ENCODE peak calls at places on chromosomes 11 and 22, in eight cellular contexts. One of them, this sample, is unnamed.
A peak's percentile ranks its signal among the peaks of the same experiment; 100 is the strongest.

GRCh38 chr11:68090706-68091105 is 30.5 kb downstream of the CHKA start:
- DNase-seq in anterior cingulate cortex: no peak
- DNase-seq in ELF-1: no peak
- DNase-seq in PC-3: peak; percentile 39
- DNase-seq in stimulated activated CD8-positive, alpha-beta memory T cell treated with anti-CD3 and anti-CD28 coated beads, Interleukin-12 subunit alpha, Interleukin-12 subunit beta, amount 100 ng/mL, for 1 hour: no peak
- DNase-seq in cardiac fibroblast: peak; percentile 42
- DNase-seq in tibial nerve: no peak
- DNase-seq in Kasumi-1: peak; percentile 53
- DNase-seq in this sample: no peak

GRCh38 chr11:118224512-118225180 is at the start of gene JAML:
- DNase-seq in Kasumi-1: no peak
- DNase-seq in cardiac fibroblast: no peak
- DNase-seq in anterior cingulate cortex: no peak
- DNase-seq in PC-3: no peak
- DNase-seq in tibial nerve: no peak
- DNase-seq in stimulated activated CD8-positive, alpha-beta memory T cell treated with anti-CD3 and anti-CD28 coated beads, Interleukin-12 subunit alpha, Interleukin-12 subunit beta, amount 100 ng/mL, for 1 hour: peak; percentile 40
- DNase-seq in ELF-1: no peak
- DNase-seq in this sample: no peak

GRCh38 chr11:62148271-62148980 is 24.6 kb downstream of the INCENP start:
- DNase-seq in cardiac fibroblast: no peak
- DNase-seq in stimulated activated CD8-positive, alpha-beta memory T cell treated with anti-CD3 and anti-CD28 coated beads, Interleukin-12 subunit alpha, Interleukin-12 subunit beta, amount 100 ng/mL, for 1 hour: no peak
- DNase-seq in Kasumi-1: no peak
- DNase-seq in anterior cingulate cortex: no peak
- DNase-seq in tibial nerve: no peak
- DNase-seq in PC-3: no peak
- DNase-seq in ELF-1: no peak
- DNase-seq in this sample: no peak

GRCh38 chr11:14336507-14337503 is 22.2 kb downstream of the RRAS2 start:
- DNase-seq in anterior cingulate cortex: no peak
- DNase-seq in cardiac fibroblast: peak; percentile 96
- DNase-seq in PC-3: peak; percentile 96
- DNase-seq in stimulated activated CD8-positive, alpha-beta memory T cell treated with anti-CD3 and anti-CD28 coated beads, Interleukin-12 subunit alpha, Interleukin-12 subunit beta, amount 100 ng/mL, for 1 hour: no peak
- DNase-seq in tibial nerve: no peak
- DNase-seq in ELF-1: no peak
- DNase-seq in Kasumi-1: no peak
- DNase-seq in this sample: no peak

GRCh38 chr11:128324531-128325141 is 262.7 kb downstream of the ETS1 start:
- DNase-seq in stimulated activated CD8-positive, alpha-beta memory T cell treated with anti-CD3 and anti-CD28 coated beads, Interleukin-12 subunit alpha, Interleukin-12 subunit beta, amount 100 ng/mL, for 1 hour: peak; percentile 70
- DNase-seq in cardiac fibroblast: no peak
- DNase-seq in tibial nerve: no peak
- DNase-seq in anterior cingulate cortex: no peak
- DNase-seq in PC-3: no peak
- DNase-seq in Kasumi-1: no peak
- DNase-seq in ELF-1: no peak
- DNase-seq in this sample: no peak

GRCh38 chr11:71940561-71941219 is 11.8 kb downstream of the RNF121 start:
- DNase-seq in anterior cingulate cortex: no peak
- DNase-seq in ELF-1: no peak
- DNase-seq in PC-3: no peak
- DNase-seq in Kasumi-1: no peak
- DNase-seq in cardiac fibroblast: no peak
- DNase-seq in tibial nerve: no peak
- DNase-seq in stimulated activated CD8-positive, alpha-beta memory T cell treated with anti-CD3 and anti-CD28 coated beads, Interleukin-12 subunit alpha, Interleukin-12 subunit beta, amount 100 ng/mL, for 1 hour: no peak
- DNase-seq in this sample: no peak

GRCh38 chr11:61959678-61960077 is 7.8 kb downstream of the FTH1 start:
- DNase-seq in anterior cingulate cortex: no peak
- DNase-seq in ELF-1: no peak
- DNase-seq in PC-3: no peak
- DNase-seq in Kasumi-1: no peak
- DNase-seq in stimulated activated CD8-positive, alpha-beta memory T cell treated with anti-CD3 and anti-CD28 coated beads, Interleukin-12 subunit alpha, Interleukin-12 subunit beta, amount 100 ng/mL, for 1 hour: no peak
- DNase-seq in tibial nerve: no peak
- DNase-seq in cardiac fibroblast: no peak
- DNase-seq in this sample: no peak

GRCh38 chr11:65321828-65322495 is 7.3 kb downstream of the CDC42EP2 start:
- DNase-seq in cardiac fibroblast: no peak
- DNase-seq in anterior cingulate cortex: no peak
- DNase-seq in PC-3: no peak
- DNase-seq in Kasumi-1: no peak
- DNase-seq in ELF-1: no peak
- DNase-seq in tibial nerve: no peak
- DNase-seq in stimulated activated CD8-positive, alpha-beta memory T cell treated with anti-CD3 and anti-CD28 coated beads, Interleukin-12 subunit alpha, Interleukin-12 subunit beta, amount 100 ng/mL, for 1 hour: no peak
- DNase-seq in this sample: no peak

GRCh38 chr22:37196539-37197450 is 8.7 kb upstream of the C1QTNF6 start:
- DNase-seq in stimulated activated CD8-positive, alpha-beta memory T cell treated with anti-CD3 and anti-CD28 coated beads, Interleukin-12 subunit alpha, Interleukin-12 subunit beta, amount 100 ng/mL, for 1 hour: no peak
- DNase-seq in cardiac fibroblast: peak; percentile 84
- DNase-seq in ELF-1: peak; percentile 75
- DNase-seq in anterior cingulate cortex: peak; percentile 53
- DNase-seq in tibial nerve: peak; percentile 76
- DNase-seq in Kasumi-1: no peak
- DNase-seq in PC-3: peak; percentile 84
- DNase-seq in this sample: no peak

GRCh38 chr22:28148816-28149465 is 229.9 kb upstream of the PITPNB start:
- DNase-seq in tibial nerve: no peak
- DNase-seq in Kasumi-1: no peak
- DNase-seq in ELF-1: no peak
- DNase-seq in anterior cingulate cortex: no peak
- DNase-seq in cardiac fibroblast: peak; percentile 47
- DNase-seq in stimulated activated CD8-positive, alpha-beta memory T cell treated with anti-CD3 and anti-CD28 coated beads, Interleukin-12 subunit alpha, Interleukin-12 subunit beta, amount 100 ng/mL, for 1 hour: no peak
- DNase-seq in PC-3: no peak
- DNase-seq in this sample: no peak

GRCh38 chr11:17508816-17509215 is 32.2 kb upstream of the ABCC8 start:
- DNase-seq in ELF-1: no peak
- DNase-seq in Kasumi-1: no peak
- DNase-seq in stimulated activated CD8-positive, alpha-beta memory T cell treated with anti-CD3 and anti-CD28 coated beads, Interleukin-12 subunit alpha, Interleukin-12 subunit beta, amount 100 ng/mL, for 1 hour: no peak
- DNase-seq in anterior cingulate cortex: no peak
- DNase-seq in PC-3: no peak
- DNase-seq in cardiac fibroblast: no peak
- DNase-seq in tibial nerve: no peak
- DNase-seq in this sample: no peak

GRCh38 chr11:76209956-76210885 is 3.9 kb upstream of the WNT11 start:
- DNase-seq in tibial nerve: peak; percentile 63
- DNase-seq in PC-3: peak; percentile 49
- DNase-seq in ELF-1: peak; percentile 46
- DNase-seq in cardiac fibroblast: peak; percentile 72
- DNase-seq in Kasumi-1: peak; percentile 37
- DNase-seq in stimulated activated CD8-positive, alpha-beta memory T cell treated with anti-CD3 and anti-CD28 coated beads, Interleukin-12 subunit alpha, Interleukin-12 subunit beta, amount 100 ng/mL, for 1 hour: no peak
- DNase-seq in anterior cingulate cortex: no peak
- DNase-seq in this sample: no peak

GRCh38 chr11:64971421-64972233 is at the start of gene MAJIN:
- DNase-seq in cardiac fibroblast: peak; percentile 85
- DNase-seq in PC-3: peak; percentile 30
- DNase-seq in tibial nerve: peak; percentile 55
- DNase-seq in ELF-1: peak; percentile 93
- DNase-seq in stimulated activated CD8-positive, alpha-beta memory T cell treated with anti-CD3 and anti-CD28 coated beads, Interleukin-12 subunit alpha, Interleukin-12 subunit beta, amount 100 ng/mL, for 1 hour: peak; percentile 83
- DNase-seq in Kasumi-1: no peak
- DNase-seq in anterior cingulate cortex: peak; percentile 25
- DNase-seq in this sample: peak; percentile 83

GRCh38 chr22:30985561-30986208 is 16.6 kb downstream of the TUG1 start:
- DNase-seq in ELF-1: no peak
- DNase-seq in anterior cingulate cortex: no peak
- DNase-seq in Kasumi-1: no peak
- DNase-seq in stimulated activated CD8-positive, alpha-beta memory T cell treated with anti-CD3 and anti-CD28 coated beads, Interleukin-12 subunit alpha, Interleukin-12 subunit beta, amount 100 ng/mL, for 1 hour: no peak
- DNase-seq in PC-3: peak; percentile 5
- DNase-seq in cardiac fibroblast: no peak
- DNase-seq in tibial nerve: no peak
- DNase-seq in this sample: no peak

GRCh38 chr11:405323-405975 is 9.3 kb downstream of the SIGIRR start:
- DNase-seq in cardiac fibroblast: no peak
- DNase-seq in anterior cingulate cortex: peak; percentile 30
- DNase-seq in ELF-1: peak; percentile 67
- DNase-seq in Kasumi-1: no peak
- DNase-seq in PC-3: no peak
- DNase-seq in tibial nerve: no peak
- DNase-seq in stimulated activated CD8-positive, alpha-beta memory T cell treated with anti-CD3 and anti-CD28 coated beads, Interleukin-12 subunit alpha, Interleukin-12 subunit beta, amount 100 ng/mL, for 1 hour: no peak
- DNase-seq in this sample: no peak

GRCh38 chr22:43972931-43973330 is 17.7 kb downstream of the SAMM50 start:
- DNase-seq in cardiac fibroblast: no peak
- DNase-seq in ELF-1: no peak
- DNase-seq in stimulated activated CD8-positive, alpha-beta memory T cell treated with anti-CD3 and anti-CD28 coated beads, Interleukin-12 subunit alpha, Interleukin-12 subunit beta, amount 100 ng/mL, for 1 hour: no peak
- DNase-seq in tibial nerve: no peak
- DNase-seq in Kasumi-1: no peak
- DNase-seq in PC-3: no peak
- DNase-seq in anterior cingulate cortex: no peak
- DNase-seq in this sample: no peak

GRCh38 chr11:9090488-9091043 is 833 bp downstream of the SCUBE2 start:
- DNase-seq in stimulated activated CD8-positive, alpha-beta memory T cell treated with anti-CD3 and anti-CD28 coated beads, Interleukin-12 subunit alpha, Interleukin-12 subunit beta, amount 100 ng/mL, for 1 hour: no peak
- DNase-seq in tibial nerve: no peak
- DNase-seq in cardiac fibroblast: no peak
- DNase-seq in anterior cingulate cortex: no peak
- DNase-seq in ELF-1: peak; percentile 32
- DNase-seq in Kasumi-1: no peak
- DNase-seq in PC-3: no peak
- DNase-seq in this sample: no peak

GRCh38 chr11:104275992-104276391 is 112.0 kb upstream of the PDGFD start:
- DNase-seq in tibial nerve: no peak
- DNase-seq in ELF-1: no peak
- DNase-seq in stimulated activated CD8-positive, alpha-beta memory T cell treated with anti-CD3 and anti-CD28 coated beads, Interleukin-12 subunit alpha, Interleukin-12 subunit beta, amount 100 ng/mL, for 1 hour: no peak
- DNase-seq in Kasumi-1: no peak
- DNase-seq in anterior cingulate cortex: no peak
- DNase-seq in PC-3: peak; percentile 37
- DNase-seq in cardiac fibroblast: peak; percentile 29
- DNase-seq in this sample: no peak